ENCODE peak calls at places on chromosomes 7 and 10, in eight cellular contexts. B is transverse colon, V is breast epithelium, G is Panc1, S is GM23338, R is upper lobe of left lung, A is HCT116, I is endothelial cell of umbilical vein. C is an unnamed sample.

GRCh38 chr10:47440207-47440606 is 43.7 kb downstream of the ANXA8 start:
- DNase-seq in B (no peak), V (no peak), G (no peak), S (peak; percentile 21), R (no peak), A (no peak), I (no peak), C (no peak)

GRCh38 chr7:143255564-143255963 is 7.7 kb upstream of the GSTK1 start:
- DNase-seq in B (no peak), V (no peak), G (no peak), S (no peak), R (no peak), A (no peak), I (no peak), C (no peak)

GRCh38 chr7:65235586-65235985 is 138.1 kb upstream of the ZNF92 start:
- DNase-seq in B (no peak), V (no peak), G (no peak), S (no peak), R (no peak), A (no peak), I (no peak), C (no peak)

GRCh38 chr7:42414028-42414427 is 177.0 kb upstream of the GLI3 start:
- DNase-seq in B (no peak), V (peak; percentile 26), G (no peak), S (no peak), R (no peak), A (no peak), I (no peak), C (no peak)

GRCh38 chr7:15291707-15292106 is 270.1 kb downstream of the AGMO start:
- DNase-seq in B (no peak), V (no peak), G (no peak), S (peak; percentile 38), R (no peak), A (no peak), I (no peak), C (no peak)

GRCh38 chr10:43204394-43204942 is 62.4 kb downstream of the RASGEF1A start:
- DNase-seq in B (no peak), V (peak; percentile 9), G (no peak), S (no peak), R (peak; percentile 16), A (no peak), I (no peak), C (no peak)

GRCh38 chr7:126699707-126700106 is 553.0 kb downstream of the GRM8 start:
- DNase-seq in B (no peak), V (no peak), G (no peak), S (no peak), R (no peak), A (no peak), I (no peak), C (no peak)

GRCh38 chr7:128031901-128032604 is 816 bp upstream of the LRRC4 start:
- DNase-seq in B (peak; percentile 33), V (no peak), G (no peak), S (peak; percentile 80), R (no peak), A (no peak), I (peak; percentile 85), C (peak; percentile 61)

GRCh38 chr10:31936933-31937332 is 8.3 kb upstream of the ARHGAP12 start:
- DNase-seq in B (no peak), V (no peak), G (no peak), S (no peak), R (no peak), A (no peak), I (no peak), C (no peak)

GRCh38 chr10:79391231-79392019 is 44.2 kb downstream of the PPIF start:
- DNase-seq in B (peak; percentile 9), V (no peak), G (no peak), S (no peak), R (peak; percentile 18), A (no peak), I (no peak), C (peak; percentile 12)

DNA sequence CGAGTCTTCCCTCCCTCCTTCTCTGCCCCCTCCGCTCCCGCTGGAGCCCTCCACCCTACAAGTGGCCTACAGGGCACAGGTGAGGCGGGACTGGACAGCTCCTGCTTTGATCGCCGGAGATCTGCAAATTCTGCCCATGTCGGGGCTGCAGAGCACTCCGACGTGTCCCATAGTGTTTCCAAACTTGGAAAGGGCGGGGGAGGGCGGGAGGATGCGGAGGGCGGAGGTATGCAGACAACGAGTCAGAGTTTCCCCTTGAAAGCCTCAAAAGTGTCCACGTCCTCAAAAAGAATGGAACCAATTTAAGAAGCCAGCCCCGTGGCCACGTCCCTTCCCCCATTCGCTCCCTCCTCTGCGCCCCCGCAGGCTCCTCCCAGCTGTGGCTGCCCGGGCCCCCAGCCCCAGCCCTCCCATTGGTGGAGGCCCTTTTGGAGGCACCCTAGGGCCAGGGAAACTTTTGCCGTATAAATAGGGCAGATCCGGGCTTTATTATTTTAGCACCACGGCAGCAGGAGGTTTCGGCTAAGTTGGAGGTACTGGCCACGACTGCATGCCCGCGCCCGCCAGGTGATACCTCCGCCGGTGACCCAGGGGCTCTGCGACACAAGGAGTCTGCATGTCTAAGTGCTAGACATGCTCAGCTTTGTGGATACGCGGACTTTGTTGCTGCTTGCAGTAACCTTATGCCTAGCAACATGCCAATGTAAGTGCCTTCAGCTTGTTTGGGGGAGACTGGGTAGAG is at the start of gene COL1A2:
- DNase-seq in B (peak; percentile 48), V (peak; percentile 51), G (no peak), S (peak; percentile 78), R (peak; percentile 32), A (no peak), I (peak; percentile 32), C (no peak)
- TF ChIP-seq POLR2AphosphoS5 in B (peak; percentile 51), V (peak; percentile 73), G (no peak), S (no peak), R (no peak), A (no peak), I (no peak), C (no peak)

GRCh38 chr10:92757720-92758119 is 68.0 kb downstream of the HHEX start:
- DNase-seq in B (no peak), V (no peak), G (no peak), S (no peak), R (no peak), A (no peak), I (no peak), C (no peak)

GRCh38 chr10:92758594-92758993 is 68.8 kb downstream of the HHEX start:
- DNase-seq in B (no peak), V (no peak), G (no peak), S (no peak), R (no peak), A (no peak), I (no peak), C (no peak)

GRCh38 chr10:92763634-92764155 is 73.9 kb downstream of the HHEX start:
- DNase-seq in B (no peak), V (no peak), G (no peak), S (no peak), R (no peak), A (no peak), I (no peak), C (no peak)

GRCh38 chr10:92761576-92761975 is 71.8 kb downstream of the HHEX start:
- DNase-seq in B (no peak), V (no peak), G (no peak), S (no peak), R (no peak), A (no peak), I (no peak), C (no peak)

GRCh38 chr10:92760609-92761008 is 70.9 kb downstream of the HHEX start:
- DNase-seq in B (no peak), V (no peak), G (no peak), S (no peak), R (no peak), A (no peak), I (peak; percentile 81), C (no peak)
- TF ChIP-seq POLR2AphosphoS5 in B (no peak), V (no peak), G (no peak), S (no peak), R (no peak), A (no peak), I (no peak), C (no peak)

GRCh38 chr10:77899690-77900089 is 26.9 kb downstream of the DLG5 start:
- DNase-seq in B (no peak), V (no peak), G (no peak), S (no peak), R (no peak), A (no peak), I (no peak), C (no peak)

GRCh38 chr10:77896058-77896457 is 30.5 kb downstream of the DLG5 start:
- DNase-seq in B (no peak), V (no peak), G (no peak), S (no peak), R (no peak), A (no peak), I (no peak), C (no peak)

GRCh38 chr10:77899080-77899477 is 27.5 kb downstream of the DLG5 start:
- DNase-seq in B (peak; percentile 77), V (peak; percentile 89), G (no peak), S (no peak), R (peak; percentile 82), A (peak; percentile 36), I (no peak), C (no peak)

GRCh38 chr10:77901743-77902142 is 24.8 kb downstream of the DLG5 start:
- DNase-seq in B (no peak), V (no peak), G (no peak), S (no peak), R (no peak), A (no peak), I (no peak), C (no peak)

DNA sequence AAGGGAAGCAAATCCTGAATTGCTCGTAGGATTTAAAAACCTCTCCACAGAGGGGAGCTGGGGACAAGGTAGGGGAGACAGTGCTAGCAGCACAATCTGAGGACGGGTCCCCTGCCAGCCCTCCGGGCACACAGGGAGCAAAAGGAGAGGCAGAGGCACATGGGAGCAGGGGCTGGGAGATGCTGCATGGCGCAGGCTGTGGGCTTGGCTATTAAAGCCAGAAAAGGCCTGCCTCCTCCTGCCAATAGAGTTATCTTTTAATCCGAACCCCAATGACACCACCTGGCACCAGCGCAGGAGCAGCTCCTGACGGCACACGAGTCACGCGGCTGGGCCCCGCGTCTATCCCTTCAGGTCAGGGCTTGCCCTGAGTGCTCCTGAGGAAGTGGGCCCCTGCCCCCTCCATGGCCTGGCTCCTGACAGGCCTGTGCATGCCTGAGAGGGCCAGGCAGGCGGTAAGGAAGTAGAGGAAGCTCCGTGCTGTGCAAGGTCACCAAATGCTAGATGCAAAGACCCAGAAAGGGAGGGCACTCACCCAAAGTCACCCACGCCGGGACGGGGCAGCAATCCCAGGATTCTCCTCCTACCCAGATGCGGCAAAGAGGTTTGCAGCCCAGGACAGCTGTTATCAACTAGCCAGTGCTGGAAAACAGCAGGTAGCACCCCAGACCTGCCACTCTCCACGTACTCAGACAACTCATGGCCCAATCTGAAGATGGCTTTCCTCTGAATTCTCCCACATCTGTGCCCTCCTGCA is 28.1 kb downstream of the DLG5 start:
- DNase-seq in B (no peak), V (peak; percentile 92), G (no peak), S (peak; percentile 43), R (peak; percentile 47), A (no peak), I (peak; percentile 18), C (no peak)
- TF ChIP-seq POLR2AphosphoS5 in B (no peak), V (peak; percentile 42), G (no peak), S (no peak), R (no peak), A (peak; percentile 21), I (no peak), C (no peak)

DNA sequence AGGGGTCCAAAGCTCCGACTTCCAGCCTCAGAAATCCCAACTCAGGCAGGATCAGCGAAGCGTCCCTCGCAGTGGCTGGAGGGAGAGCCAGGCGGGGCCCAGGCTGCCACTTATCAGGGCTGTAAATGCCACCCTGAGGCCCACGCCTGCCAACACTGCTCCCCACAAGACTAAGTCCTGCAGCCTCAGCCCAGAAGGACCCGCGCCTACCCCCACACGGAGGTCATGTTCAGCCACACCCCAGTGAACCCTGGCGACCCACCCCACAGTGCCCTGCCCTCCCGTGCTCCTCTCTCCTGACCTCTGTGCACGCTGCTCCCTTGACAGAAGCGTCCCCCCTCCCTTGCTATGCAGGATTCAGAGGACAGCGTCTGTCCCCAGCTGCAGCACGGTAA is 3.1 kb downstream of the PSMG3 start:
- DNase-seq in B (peak; percentile 54), V (no peak), G (no peak), S (no peak), R (no peak), A (no peak), I (no peak), C (no peak)
- TF ChIP-seq POLR2AphosphoS5 in B (no peak), V (no peak), G (no peak), S (no peak), R (no peak), A (no peak), I (no peak), C (no peak)